ENCODE peak calls at places on chromosomes 12 and 14, in six cellular contexts. R is GM12891, Y is GM12878, Q is HepG2, E is H1, U is K562. S is an unnamed sample.

GRCh38 chr12:62207248-62207647 is 53.0 kb upstream of the USP15 start:
- DNase-seq in Q (no peak), U (no peak), Y (no peak), R (no peak), E (no peak), S (no peak)

GRCh38 chr12:31659087-31659942 is at the start of gene ETFBKMT:
- DNase-seq in Y (peak), Q (peak), E (peak), R (peak), U (peak), S (peak)

GRCh38 chr14:32129124-32129523 is 52.0 kb downstream of the ARHGAP5 start:
- DNase-seq in U (no peak), Q (no peak), Y (no peak), E (no peak), R (no peak), S (no peak)

GRCh38 chr14:60736494-60736893 is 1.9 kb downstream of the MNAT1 start:
- DNase-seq in Q (peak), Y (no peak), E (no peak), U (no peak), R (no peak), S (no peak)

GRCh38 chr14:76786556-76786955 is 25.3 kb downstream of the VASH1 start:
- DNase-seq in E (no peak), Q (no peak), Y (no peak), R (no peak), U (no peak), S (no peak)

GRCh38 chr14:54584097-54584496 is 17.2 kb downstream of the SAMD4A start:
- DNase-seq in U (no peak), R (no peak), E (no peak), Q (no peak), Y (no peak), S (no peak)

GRCh38 chr12:51838762-51839161 is 9.8 kb downstream of the FIGNL2 start:
- DNase-seq in U (no peak), Y (no peak), Q (no peak), R (no peak), E (no peak), S (no peak)

GRCh38 chr14:76710093-76711010 is 50.9 kb upstream of the VASH1 start:
- DNase-seq in Y (no peak), U (peak), Q (peak), E (no peak), R (no peak), S (no peak)

GRCh38 chr12:76024102-76024781 is 7.3 kb downstream of the PHLDA1 start:
- DNase-seq in Q (no peak), R (no peak), E (no peak), Y (no peak), U (no peak), S (no peak)

GRCh38 chr14:105022276-105022670 is 1.4 kb upstream of the CDCA4 start:
- DNase-seq in Y (no peak), R (no peak), U (no peak), E (no peak), Q (no peak), S (no peak)

GRCh38 chr12:3101309-3102022 is 24.3 kb downstream of the TSPAN9 start:
- DNase-seq in Q (no peak), Y (no peak), U (no peak), E (no peak), R (no peak), S (no peak)

GRCh38 chr14:102321456-102322101 is 2.0 kb downstream of the ZNF839 start:
- DNase-seq in R (no peak), Q (peak), Y (no peak), E (no peak), U (no peak), S (no peak)

GRCh38 chr14:102320671-102321455 is 1.3 kb downstream of the ZNF839 start:
- DNase-seq in R (no peak), E (no peak), Y (no peak), Q (peak), U (no peak), S (no peak)

GRCh38 chr14:102318781-102319276 is 717 bp upstream of the ZNF839 start:
- DNase-seq in U (no peak), Y (no peak), E (no peak), R (no peak), Q (no peak), S (no peak)

GRCh38 chr14:102319351-102320032 is at the start of gene ZNF839:
- DNase-seq in R (peak), Y (no peak), Q (peak), U (peak), E (peak), S (peak)

GRCh38 chr14:102320033-102320660 is 601 bp downstream of the ZNF839 start:
- DNase-seq in U (peak), Y (no peak), E (no peak), Q (no peak), R (no peak), S (peak)
- TF ChIP-seq POLR2AphosphoS5 in U (no peak), Y (no peak), E (no peak), Q (no peak), R (no peak), S (no peak)

GRCh38 chr12:128459067-128459466 is 192.1 kb downstream of the TMEM132C start:
- DNase-seq in Y (no peak), U (no peak), Q (no peak), E (peak), R (no peak), S (no peak)
- TF ChIP-seq POLR2A in Y (no peak), U (no peak), Q (no peak), E (no peak), R (no peak), S (no peak)

DNA sequence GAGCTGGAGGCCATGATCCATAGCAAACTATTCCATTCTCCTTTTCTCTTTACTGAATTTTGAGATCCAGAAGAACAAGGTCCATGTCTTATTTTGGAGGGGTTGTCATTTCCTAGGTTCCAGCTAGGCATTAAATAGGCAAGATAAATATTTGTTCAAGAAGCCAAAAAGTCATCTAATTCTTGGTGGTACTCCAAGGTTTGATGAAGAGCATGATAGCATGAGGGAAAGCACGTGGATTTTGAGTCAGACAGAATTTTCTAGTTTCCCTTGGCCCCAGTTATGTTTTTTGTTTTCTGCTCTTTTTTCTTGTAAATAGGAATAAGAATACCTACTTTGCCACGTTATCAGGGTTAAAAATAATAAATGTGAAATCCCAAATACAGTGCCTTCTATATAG is 25.5 kb upstream of the FRMD6 start:
- DNase-seq in R (no peak), Y (no peak), E (no peak), Q (no peak), U (no peak), S (no peak)
- TF ChIP-seq TAF1 in R (no peak), Y (no peak), E (no peak), Q (no peak), U (no peak), S (no peak)

GRCh38 chr12:53820503-53820902 is 68.7 kb upstream of the CISTR start:
- DNase-seq in R (no peak), Q (no peak), U (no peak), E (no peak), Y (no peak), S (no peak)
- TF ChIP-seq POLR2AphosphoS5 in R (no peak), Q (no peak), U (no peak), E (no peak), Y (no peak), S (no peak)

GRCh38 chr12:18123707-18124106 is 33.7 kb upstream of the RERGL start:
- DNase-seq in Y (no peak), E (no peak), U (no peak), R (no peak), Q (no peak), S (no peak)
- TF ChIP-seq POLR2A in Y (no peak), E (no peak), U (no peak), R (no peak), Q (no peak), S (no peak)

DNA sequence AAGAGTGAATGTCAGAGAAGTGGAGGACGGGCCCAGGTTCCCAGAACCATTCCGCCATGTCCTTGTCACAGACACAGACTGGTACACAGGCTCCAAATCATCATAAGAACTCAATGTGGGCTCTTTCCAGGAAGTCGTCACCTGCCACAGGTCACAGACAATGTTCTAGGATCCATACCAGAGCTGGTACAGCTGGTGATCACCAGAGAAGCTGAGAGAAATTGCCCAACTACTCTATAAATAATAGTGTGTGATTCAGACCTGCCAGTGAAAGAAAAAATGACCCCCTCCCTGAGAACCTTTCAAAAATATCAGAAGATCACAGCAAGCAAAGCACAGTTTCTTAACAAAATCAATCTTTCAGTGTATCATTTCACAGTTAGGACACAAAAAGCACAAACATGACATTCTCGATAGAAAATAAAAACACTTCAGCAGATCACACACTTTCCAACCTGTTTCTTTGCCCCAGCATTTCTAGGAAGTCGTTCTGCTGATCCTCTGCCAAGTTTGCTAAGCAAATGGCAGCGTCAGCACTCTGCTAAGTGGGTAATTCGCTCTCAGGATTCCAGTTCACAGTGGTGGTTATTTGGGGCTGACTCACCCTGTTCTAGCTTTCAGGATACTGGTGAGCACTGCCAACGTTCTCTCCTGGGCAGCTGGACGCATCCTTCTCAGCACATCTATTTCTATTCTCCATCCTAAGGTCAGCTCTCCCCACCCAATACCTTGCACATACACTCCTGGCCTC is 223.3 kb upstream of the SFSWAP start:
- DNase-seq in Q (no peak), Y (no peak), R (no peak), U (no peak), E (no peak), S (no peak)
- TF ChIP-seq TAF1 in Q (no peak), Y (no peak), R (no peak), U (no peak), E (no peak), S (no peak)

GRCh38 chr12:6376079-6376941 is 947 bp upstream of the SCNN1A start:
- DNase-seq in R (no peak), U (peak), Y (no peak), E (peak), Q (peak), S (no peak)
- TF ChIP-seq POLR2AphosphoS5 in R (no peak), U (no peak), Y (no peak), E (no peak), Q (no peak), S (no peak)

S was measured in GM12892.